ENCODE peak calls at places on chromosomes 1 and 21, in six cellular contexts. A is MM.1S, J is PC-3, L is HCT116, E is GM23248, T is SK-N-SH. Y is an unnamed sample. For H4K20me1 and H3K9me2, the result is how much of the 10 kb centered on the place peaks cover.

GRCh38 chr1:188715566-188715965 is 1762.1 kb downstream of the BRINP3 start:
- DNase-seq in T (no peak), J (peak), A (no peak), L (peak), E (no peak), Y (no peak)

GRCh38 chr1:5099558-5099957 is 445.1 kb downstream of the AJAP1 start:
- DNase-seq in J (no peak), A (no peak), T (no peak), L (no peak), E (no peak), Y (peak)

GRCh38 chr1:67432745-67433144 is 2.5 kb upstream of the SERBP1 start:
- DNase-seq in E (no peak), A (no peak), J (no peak), L (no peak), T (no peak), Y (no peak)

GRCh38 chr21:16408280-16408669 is 678.5 kb downstream of the USP25 start:
- DNase-seq in J (no peak), L (no peak), T (no peak), A (no peak), E (no peak), Y (no peak)

GRCh38 chr1:117262976-117263375 is 52.2 kb upstream of the VTCN1 start:
- DNase-seq in E (no peak), L (no peak), A (no peak), J (no peak), T (no peak), Y (no peak)

GRCh38 chr1:66464802-66465201 is 69.2 kb upstream of the SGIP1 start:
- DNase-seq in L (no peak), A (no peak), E (peak), T (no peak), J (peak), Y (no peak)

GRCh38 chr1:169124459-169124858 is 18.0 kb downstream of the ATP1B1 start:
- DNase-seq in L (no peak), J (peak), E (no peak), T (no peak), A (no peak), Y (no peak)

GRCh38 chr1:32180186-32181060 is 948 bp downstream of the TXLNA start:
- DNase-seq in J (peak), T (peak), A (peak), L (no peak), E (peak), Y (peak)

GRCh38 chr1:198265073-198265661 is 108.4 kb downstream of the NEK7 start:
- DNase-seq in E (peak), T (no peak), J (no peak), L (no peak), A (no peak), Y (no peak)

GRCh38 chr1:179848233-179848632 is 29.4 kb downstream of the TOR1AIP2 start:
- DNase-seq in E (no peak), A (no peak), J (no peak), L (no peak), T (no peak), Y (no peak)

GRCh38 chr1:160981584-160982411 is 27.2 kb upstream of the ITLN2 start:
- DNase-seq in A (no peak), J (no peak), T (peak), E (peak), L (no peak), Y (no peak)

GRCh38 chr1:25727819-25728286 is 72.1 kb upstream of the SELENON start:
- DNase-seq in T (peak), J (no peak), L (no peak), E (peak), A (no peak), Y (no peak)

GRCh38 chr1:221708987-221709386 is 32.9 kb downstream of the DUSP10 start:
- DNase-seq in J (peak), T (peak), E (peak), L (no peak), A (no peak), Y (peak)

GRCh38 chr1:85349224-85349623 is 72.8 kb upstream of the BCL10 start:
- DNase-seq in L (no peak), E (no peak), J (peak), A (no peak), T (no peak), Y (no peak)
- H3K9ac ChIP-seq in L (no peak), E (no peak), J (no peak), A (no peak), T (no peak), Y (no peak)

DNA sequence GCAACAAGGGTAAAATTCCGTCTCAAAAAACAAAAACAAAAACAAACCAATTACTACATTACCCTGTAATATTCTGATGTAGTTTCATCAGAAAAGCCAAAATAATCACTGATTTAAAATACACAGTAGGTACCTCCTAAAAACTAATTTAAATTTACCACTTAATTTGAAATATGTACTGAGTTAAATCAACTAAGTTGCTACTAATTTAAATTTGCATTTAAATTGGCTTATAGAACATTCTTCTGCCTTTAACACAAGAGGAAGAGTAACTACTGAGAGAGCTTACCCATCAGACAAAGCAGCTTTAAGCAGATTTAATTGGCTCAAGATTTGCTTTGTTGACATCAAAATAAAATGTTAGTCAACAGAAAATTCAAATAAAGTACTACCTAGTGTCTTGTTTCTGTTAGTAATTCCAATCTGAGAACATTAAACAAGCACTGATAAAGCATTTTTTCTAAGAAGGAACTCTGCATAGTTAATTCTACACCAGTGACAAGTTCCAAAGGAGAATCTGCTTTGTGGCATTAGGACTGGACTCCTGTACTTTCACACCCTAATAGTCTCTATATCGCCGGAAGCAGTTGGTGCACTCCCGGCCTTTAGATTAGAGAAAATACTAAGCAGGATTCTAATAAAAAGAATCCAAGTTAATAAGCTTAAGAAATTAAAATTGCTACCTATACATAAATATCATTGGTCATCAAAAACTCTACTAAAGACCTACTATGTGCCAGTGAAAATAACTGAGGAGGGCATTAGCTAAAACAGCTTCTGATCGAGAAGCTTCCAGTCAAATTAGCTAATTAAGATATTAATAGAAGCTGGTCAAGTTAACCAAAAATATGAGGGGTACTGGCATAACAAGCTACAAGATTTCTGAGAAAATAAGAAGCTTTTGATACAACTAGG is 8.4 kb downstream of the LUZP1 start:
- DNase-seq in E (no peak), T (no peak), A (no peak), J (no peak), L (no peak), Y (no peak)
- H4K20me1 ChIP-seq in E (under half), T (half or more), A (under half), J (under half), L (under half), Y (under half)

GRCh38 chr1:181608386-181608785 is 125.1 kb downstream of the CACNA1E start:
- DNase-seq in E (no peak), T (no peak), L (no peak), J (no peak), A (no peak), Y (no peak)

GRCh38 chr1:181604482-181604881 is 121.2 kb downstream of the CACNA1E start:
- DNase-seq in E (no peak), L (no peak), A (no peak), T (no peak), J (no peak), Y (no peak)

GRCh38 chr1:181608951-181609350 is 125.6 kb downstream of the CACNA1E start:
- DNase-seq in L (no peak), T (no peak), E (no peak), A (no peak), J (no peak), Y (no peak)

GRCh38 chr1:181603735-181604410 is 120.6 kb downstream of the CACNA1E start:
- DNase-seq in T (no peak), J (no peak), A (no peak), L (no peak), E (no peak), Y (no peak)

GRCh38 chr1:181607524-181607923 is 124.2 kb downstream of the CACNA1E start:
- DNase-seq in L (no peak), J (no peak), E (no peak), T (no peak), A (no peak), Y (no peak)
- H3K9me2 ChIP-seq in L (under half), J (under half), E (under half), T (under half), A (under half), Y (under half)

DNA sequence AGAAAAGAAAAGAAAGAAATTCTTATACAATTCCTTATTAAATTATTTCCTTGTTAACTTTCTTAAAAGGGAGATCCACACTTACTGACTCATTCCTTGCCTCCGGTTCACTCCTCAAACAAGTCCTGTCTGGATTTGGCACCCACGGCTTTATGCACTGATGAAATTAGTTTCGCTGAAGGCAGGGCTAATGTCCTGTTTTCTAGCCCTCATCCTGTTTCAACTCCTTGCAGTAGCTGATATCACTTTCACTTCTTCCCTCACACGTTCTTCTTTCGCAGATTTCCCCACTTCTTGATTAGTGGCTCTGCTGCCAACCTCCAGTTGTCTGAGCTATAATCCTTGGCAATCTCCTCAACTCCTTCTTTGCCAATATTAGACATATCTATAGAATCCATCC is 215.2 kb downstream of the URB2 start:
- DNase-seq in J (no peak), E (no peak), T (no peak), L (no peak), A (no peak), Y (no peak)
- H3K9ac ChIP-seq in J (no peak), E (no peak), T (no peak), L (no peak), A (no peak), Y (no peak)

DNA sequence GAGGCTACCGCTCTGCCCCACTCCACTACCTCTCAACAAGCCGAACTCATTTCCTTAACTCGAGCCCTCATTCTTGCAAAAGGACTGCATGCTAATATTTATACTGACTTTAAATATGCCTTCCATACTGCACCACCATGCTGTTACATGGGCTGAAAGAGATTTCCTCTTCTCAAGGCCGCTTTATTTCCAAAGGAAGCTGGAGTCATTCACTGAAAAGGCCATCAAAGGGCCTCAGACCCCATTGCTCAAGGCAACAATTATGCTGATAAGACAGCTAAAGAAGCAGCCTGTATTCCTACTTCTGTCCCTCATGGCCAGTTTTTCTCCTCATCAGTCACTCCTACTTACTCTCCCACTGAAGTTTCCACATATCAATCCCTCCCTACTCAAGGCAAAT is 6.9 kb upstream of the HPDL start:
- DNase-seq in E (no peak), A (no peak), L (no peak), T (no peak), J (no peak), Y (no peak)
- H4K20me1 ChIP-seq in E (under half), A (under half), L (under half), T (under half), J (under half), Y (under half)